ENCODE peak calls at places on chromosomes 16 and 17, in five cellular contexts. K is IMR-90, Q is GM12878, V is HepG2, U is SK-N-SH. O is an unnamed sample.

GRCh38 chr16:1379863-1380174 is 28.1 kb downstream of the GNPTG start:
- DNase-seq in K (no peak), Q (no peak), V (peak), U (no peak), O (no peak)

GRCh38 chr16:4506450-4506849 is 30.3 kb downstream of the HMOX2 start:
- DNase-seq in K (peak), Q (peak), V (peak), U (peak), O (peak)

GRCh38 chr16:61366006-61366405 is 670.2 kb downstream of the CDH8 start:
- DNase-seq in K (no peak), Q (no peak), V (no peak), U (no peak), O (no peak)

GRCh38 chr16:25155553-25156460 is 44.3 kb downstream of the LCMT1 start:
- DNase-seq in K (peak), Q (no peak), V (no peak), U (no peak), O (no peak)

GRCh38 chr17:48542114-48542955 is 2.6 kb downstream of the HOXB2 start:
- DNase-seq in K (peak), Q (no peak), V (no peak), U (no peak), O (peak)

GRCh38 chr16:69157189-69157588 is 24.7 kb downstream of the UTP4 start:
- DNase-seq in K (no peak), Q (no peak), V (no peak), U (no peak), O (no peak)

GRCh38 chr17:81068411-81068810 is 33.5 kb downstream of the BAIAP2 start:
- DNase-seq in K (no peak), Q (no peak), V (no peak), U (no peak), O (no peak)

GRCh38 chr16:61792194-61792904 is 243.9 kb downstream of the CDH8 start:
- DNase-seq in K (no peak), Q (no peak), V (no peak), U (no peak), O (no peak)

GRCh38 chr16:85825326-85825725 is 25.8 kb downstream of the COX4I1 start:
- DNase-seq in K (no peak), Q (no peak), V (no peak), U (no peak), O (no peak)

GRCh38 chr16:88478115-88478514 is 25.0 kb downstream of the ZFPM1 start:
- DNase-seq in K (no peak), Q (no peak), V (no peak), U (no peak), O (no peak)

GRCh38 chr16:10868562-10869469 is 8.2 kb upstream of the CIITA start:
- DNase-seq in K (no peak), Q (no peak), V (no peak), U (no peak), O (no peak)

GRCh38 chr16:53043986-53044571 is 8.6 kb downstream of the CHD9NB start:
- DNase-seq in K (no peak), Q (no peak), V (peak), U (no peak), O (no peak)

GRCh38 chr17:56755310-56755709 is 78.4 kb downstream of the C17orf67 start:
- DNase-seq in K (no peak), Q (no peak), V (no peak), U (no peak), O (no peak)

GRCh38 chr16:55040366-55041086 is 109.9 kb downstream of the IRX5 start:
- DNase-seq in K (no peak), Q (no peak), V (no peak), U (no peak), O (no peak)

GRCh38 chr17:61399131-61400057 is at the start of gene TBX2:
- DNase-seq in K (peak), Q (no peak), V (peak), U (peak), O (no peak)

GRCh38 chr16:71746442-71747046 is 22.0 kb upstream of the PHLPP2 start:
- DNase-seq in K (peak), Q (no peak), V (peak), U (peak), O (peak)

GRCh38 chr16:66057056-66057455 is 309.4 kb upstream of the CDH5 start:
- DNase-seq in K (no peak), Q (no peak), V (no peak), U (no peak), O (no peak)

GRCh38 chr17:14745122-14745521 is 444.2 kb downstream of the HS3ST3B1 start:
- DNase-seq in K (peak), Q (no peak), V (no peak), U (no peak), O (no peak)

GRCh38 chr16:72474511-72475123 is 302.7 kb upstream of the PMFBP1 start:
- DNase-seq in K (peak), Q (no peak), V (peak), U (no peak), O (no peak)

GRCh38 chr16:53768593-53768992 is 64.6 kb downstream of the FTO start:
- DNase-seq in K (peak), Q (no peak), V (no peak), U (no peak), O (no peak)

DNA sequence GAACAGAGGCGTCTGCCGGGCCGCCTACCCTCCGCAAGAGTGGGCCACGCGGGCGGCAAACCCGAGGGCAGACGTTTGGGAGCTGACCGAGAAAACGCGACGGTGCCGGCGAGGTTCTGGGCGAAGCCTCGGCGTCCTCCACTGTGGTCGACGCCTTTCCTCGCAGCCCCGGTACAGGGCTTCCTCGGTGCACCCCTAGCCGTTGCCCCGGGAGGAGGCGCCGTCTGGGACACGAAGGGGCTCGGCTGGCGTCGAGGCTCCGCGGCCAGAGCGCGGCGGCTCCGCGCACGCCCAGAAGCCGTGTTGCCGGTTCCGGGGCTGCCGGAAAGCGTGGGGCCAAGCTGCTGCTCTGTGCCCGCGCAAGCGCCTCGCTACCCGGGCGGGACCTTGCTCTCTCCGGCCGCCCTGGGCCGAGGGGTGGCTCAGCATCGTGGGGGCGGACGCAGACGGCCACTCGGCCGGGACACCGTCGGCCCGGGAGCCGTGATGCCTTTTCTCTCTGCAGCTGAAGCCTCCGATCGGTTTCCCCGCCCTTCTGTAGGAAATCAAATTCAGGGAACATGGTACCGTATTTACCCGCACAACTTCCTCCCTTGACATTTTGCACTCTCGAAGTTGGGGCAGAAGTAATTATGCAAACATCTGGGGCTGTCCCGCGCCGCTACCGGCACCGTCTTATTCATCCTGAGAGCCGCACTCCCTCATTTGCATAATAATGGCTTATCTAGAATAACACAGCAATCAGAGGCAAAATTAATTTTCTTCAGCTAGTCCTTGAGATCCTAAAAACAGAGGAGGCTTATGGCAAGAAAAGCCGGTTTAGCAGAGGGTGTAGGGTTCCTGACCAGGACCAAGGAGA is 7.3 kb upstream of the CBX8 start:
- DNase-seq in K (no peak), Q (peak), V (no peak), U (peak), O (no peak)
- TF ChIP-seq MXI1 in K (no peak), Q (peak), V (peak), U (no peak), O (no peak)

GRCh38 chr17:49817993-49818392 is 29.5 kb downstream of the KAT7 start:
- DNase-seq in K (no peak), Q (no peak), V (no peak), U (no peak), O (no peak)
- TF ChIP-seq MXI1 in K (no peak), Q (no peak), V (no peak), U (no peak), O (no peak)

GRCh38 chr16:17002557-17002956 is 468.2 kb downstream of the XYLT1 start:
- DNase-seq in K (no peak), Q (no peak), V (no peak), U (no peak), O (no peak)
- TF ChIP-seq MXI1 in K (no peak), Q (no peak), V (no peak), U (no peak), O (no peak)

DNA sequence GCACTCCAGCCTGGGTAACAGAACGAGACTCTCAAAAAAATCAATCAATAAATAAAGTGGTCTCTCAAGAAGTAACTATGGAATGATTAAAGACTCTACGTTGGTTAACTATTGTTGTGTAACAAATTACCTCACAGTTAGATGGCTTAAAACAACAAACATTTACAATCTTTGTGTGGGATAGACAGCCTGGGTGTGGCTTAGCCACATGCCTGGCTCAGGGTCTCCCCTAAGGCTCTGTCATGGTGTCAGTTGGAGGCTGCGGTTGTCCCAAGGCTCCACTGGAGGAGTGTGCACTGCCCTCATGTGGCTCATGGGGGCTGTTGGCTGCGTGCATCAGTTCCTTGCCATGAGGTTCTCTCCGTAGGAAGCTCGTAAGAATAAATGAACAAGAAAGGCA is 294.5 kb downstream of the SNX29 start:
- DNase-seq in K (peak), Q (no peak), V (peak), U (no peak), O (peak)
- TF ChIP-seq MXI1 in K (no peak), Q (no peak), V (no peak), U (no peak), O (no peak)

DNA sequence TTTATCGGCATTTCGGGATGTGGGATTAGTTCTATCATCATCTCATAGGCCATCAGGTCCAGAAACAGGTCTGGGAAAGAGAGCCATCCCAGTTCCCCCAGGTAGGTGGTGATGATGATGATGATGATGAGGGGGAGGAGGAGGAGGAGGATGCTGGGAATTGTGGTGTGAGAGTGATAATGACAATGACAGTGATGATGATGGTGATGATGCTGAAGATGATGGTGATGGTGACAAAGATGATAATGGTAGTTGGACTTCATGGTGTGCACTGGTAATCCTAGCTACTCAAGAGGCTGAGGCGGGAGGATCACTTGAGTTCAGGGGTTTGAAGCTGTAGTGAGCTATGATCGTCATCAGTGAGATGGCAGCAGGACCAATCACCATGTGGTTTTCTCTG is 16.3 kb upstream of the GCSH start:
- DNase-seq in K (no peak), Q (no peak), V (no peak), U (no peak), O (no peak)
- TF ChIP-seq MXI1 in K (no peak), Q (no peak), V (no peak), U (no peak), O (no peak)

GRCh38 chr16:58501242-58502131 is 1.5 kb downstream of the NDRG4 start:
- DNase-seq in K (no peak), Q (no peak), V (peak), U (peak), O (peak)
- TF ChIP-seq MXI1 in K (no peak), Q (no peak), V (no peak), U (peak), O (no peak)

O was measured in K562.